ENCODE peak calls at places on chromosomes 16 and 17, in four cellular contexts. K, N, G and W are unnamed samples.
A peak's percentile ranks its signal among the peaks of the same experiment; 100 is the strongest.

GRCh38 chr17:41823141-41823524 is 10.3 kb downstream of the FKBP10 start:
- DNase-seq in K (no peak), N (no peak), G (no peak), W (no peak)

GRCh38 chr17:27354491-27355081 is 60.7 kb downstream of the WSB1 start:
- DNase-seq in N (no peak), G (peak; percentile 46), K (no peak), W (no peak)

GRCh38 chr17:42797067-42798007 is 1.2 kb downstream of the COA3 start:
- DNase-seq in K (no peak), G (peak; percentile 74), N (no peak), W (no peak)

GRCh38 chr16:49158029-49158642 is 123.5 kb downstream of the CBLN1 start:
- DNase-seq in K (peak; percentile 7), N (peak; percentile 55), G (peak; percentile 32), W (no peak)

GRCh38 chr16:69935278-69935711 is 15.8 kb upstream of the CLEC18A start:
- DNase-seq in G (no peak), N (no peak), K (no peak), W (no peak)

GRCh38 chr16:25165284-25165683 is 51.5 kb upstream of the AQP8 start:
- DNase-seq in N (no peak), G (no peak), K (no peak), W (no peak)

GRCh38 chr17:1058423-1059130 is 61.6 kb downstream of the TIMM22 start:
- DNase-seq in N (peak; percentile 71), K (peak; percentile 51), G (peak; percentile 41), W (no peak)

GRCh38 chr17:82835766-82836512 is 3.9 kb downstream of the ZNF750 start:
- DNase-seq in K (no peak), N (no peak), G (no peak), W (no peak)

GRCh38 chr16:89700649-89701424 is 668 bp downstream of the SPATA2L start:
- DNase-seq in G (peak; percentile 60), N (peak; percentile 48), K (no peak), W (no peak)

GRCh38 chr16:22369221-22369811 is 5.1 kb downstream of the CDR2 start:
- DNase-seq in G (peak; percentile 78), N (no peak), K (no peak), W (peak; percentile 59)

GRCh38 chr17:81019563-81020442 is 15.1 kb upstream of the BAIAP2 start:
- DNase-seq in N (peak; percentile 52), K (no peak), G (no peak), W (no peak)

GRCh38 chr16:56600398-56600999 is 7.9 kb upstream of the MT2A start:
- DNase-seq in G (peak; percentile 59), K (peak; percentile 55), N (peak; percentile 55), W (no peak)

GRCh38 chr16:64398795-64399194 is 723.1 kb downstream of the CDH11 start:
- DNase-seq in K (no peak), G (no peak), N (no peak), W (no peak)

GRCh38 chr17:57945999-57946797 is 9.0 kb downstream of the CUEDC1 start:
- DNase-seq in K (no peak), G (no peak), N (no peak), W (no peak)

GRCh38 chr17:22514767-22515320 is 822.5 kb downstream of the KCNJ18 start:
- DNase-seq in N (no peak), K (no peak), G (no peak), W (no peak)

GRCh38 chr17:42182927-42183734 is 2.1 kb downstream of the HCRT start:
- DNase-seq in N (peak; percentile 61), G (peak; percentile 78), K (no peak), W (no peak)

GRCh38 chr16:50196736-50197135 is 43.6 kb downstream of the TENT4B start:
- DNase-seq in K (no peak), N (no peak), G (no peak), W (no peak)

GRCh38 chr17:72456026-72456569 is 335.3 kb downstream of the SOX9 start:
- DNase-seq in K (peak; percentile 63), N (no peak), G (peak; percentile 73), W (no peak)

GRCh38 chr17:81230043-81230820 is 7.5 kb upstream of the CEP131 start:
- DNase-seq in K (no peak), N (peak; percentile 76), G (no peak), W (no peak)

GRCh38 chr16:19094542-19095365 is 19.0 kb upstream of the ITPRIPL2 start:
- DNase-seq in N (peak; percentile 21), K (peak; percentile 56), G (peak; percentile 88), W (peak; percentile 77)

GRCh38 chr16:82300374-82300936 is 130.4 kb upstream of the MPHOSPH6 start:
- DNase-seq in K (no peak), G (no peak), N (no peak), W (no peak)

GRCh38 chr16:67935402-67936123 is 1.1 kb downstream of the PSMB10 start:
- DNase-seq in G (peak; percentile 98), N (peak; percentile 98), K (peak; percentile 93), W (peak; percentile 73)

GRCh38 chr16:48547530-48547929 is 62.5 kb downstream of the N4BP1 start:
- DNase-seq in G (no peak), N (no peak), K (no peak), W (no peak)

GRCh38 chr17:9120471-9120870 is 99.2 kb downstream of the NTN1 start:
- DNase-seq in K (peak; percentile 3), G (peak; percentile 8), N (peak; percentile 25), W (no peak)

GRCh38 chr16:23232806-23233205 is 50.3 kb downstream of the SCNN1G start:
- DNase-seq in G (no peak), N (no peak), K (no peak), W (no peak)

GRCh38 chr17:12512712-12513355 is 152.9 kb upstream of the MYOCD start:
- DNase-seq in K (no peak), G (no peak), N (no peak), W (no peak)

GRCh38 chr17:6648181-6648580 is 3.2 kb downstream of the MED31 start:
- DNase-seq in N (no peak), K (no peak), G (peak; percentile 41), W (no peak)

GRCh38 chr16:82452002-82452741 is 174.6 kb upstream of the CDH13 start:
- DNase-seq in G (no peak), K (no peak), N (no peak), W (no peak)

GRCh38 chr17:614637-615546 is 99.7 kb downstream of the VPS53 start:
- DNase-seq in G (no peak), N (no peak), K (no peak), W (no peak)

GRCh38 chr17:40369923-40370322 is 5.4 kb upstream of the GJD3 start:
- DNase-seq in G (no peak), N (no peak), K (no peak), W (no peak)

GRCh38 chr17:81842725-81843504 is 8.1 kb upstream of the PPP1R27 start:
- DNase-seq in G (no peak), N (no peak), K (no peak), W (no peak)

GRCh38 chr17:74608511-74608910 is 15.0 kb downstream of the CD300E start:
- DNase-seq in N (no peak), G (no peak), K (no peak), W (no peak)

GRCh38 chr17:73271078-73271477 is 9.4 kb upstream of the CPSF4L start:
- DNase-seq in N (no peak), G (no peak), K (no peak), W (no peak)

GRCh38 chr17:75698659-75699058 is 22.6 kb upstream of the ITGB4 start:
- DNase-seq in N (no peak), G (no peak), K (no peak), W (no peak)

GRCh38 chr17:81870978-81871386 is at the start of gene ARHGDIA:
- DNase-seq in G (no peak), K (no peak), N (peak; percentile 94), W (no peak)

GRCh38 chr16:78743556-78743955 is 644.1 kb downstream of the WWOX start:
- DNase-seq in N (no peak), K (no peak), G (no peak), W (no peak)

GRCh38 chr16:49928176-49928892 is 72.4 kb upstream of the ZNF423 start:
- DNase-seq in G (no peak), N (no peak), K (no peak), W (no peak)

GRCh38 chr17:63029520-63029919 is 63.5 kb downstream of the TANC2 start:
- DNase-seq in K (no peak), G (no peak), N (no peak), W (no peak)

GRCh38 chr17:20302191-20302917 is 165.0 kb downstream of the LGALS9B start:
- DNase-seq in N (no peak), K (no peak), G (no peak), W (no peak)
- TF ChIP-seq TCF7L2 in N (no peak), K (no peak), G (no peak), W (no peak)

GRCh38 chr17:65559483-65559801 is 2.0 kb downstream of the AXIN2 start:
- DNase-seq in N (no peak), G (no peak), K (no peak), W (no peak)
- H3K4me3 ChIP-seq in N (no peak overlapping the region), G (no peak overlapping the region), K (peak overlapping the region; percentile 68), W (peak overlapping the region; percentile 57)

GRCh38 chr16:87812200-87812656 is 46.4 kb upstream of the KLHDC4 start:
- DNase-seq in G (peak; percentile 68), K (no peak), N (no peak), W (no peak)
- TF ChIP-seq CTCF in G (peak; percentile 68), K (no peak), N (peak; percentile 3), W (no peak)

DNA sequence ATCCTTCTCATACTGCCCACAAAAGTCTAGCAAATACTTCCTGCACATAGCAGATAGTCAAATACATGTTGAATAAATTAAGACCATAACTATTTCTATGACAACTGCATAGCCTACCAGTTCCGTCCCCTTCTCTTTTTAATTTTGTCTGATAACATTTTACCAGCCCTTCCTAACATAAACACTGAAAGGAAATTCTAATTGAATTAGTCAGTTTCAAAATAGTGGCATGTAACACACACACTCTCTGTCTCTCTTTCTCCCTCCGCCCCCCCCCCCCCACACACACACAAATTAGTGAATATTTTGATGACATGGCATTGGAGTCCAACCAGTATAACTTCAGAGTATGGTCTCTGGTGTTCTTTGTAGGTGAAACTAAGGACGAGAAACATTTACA is 41.8 kb downstream of the TNRC6C start:
- DNase-seq in K (no peak), N (no peak), G (no peak), W (no peak)
- TF ChIP-seq TCF7L2 in K (no peak), N (no peak), G (no peak), W (no peak)

DNA sequence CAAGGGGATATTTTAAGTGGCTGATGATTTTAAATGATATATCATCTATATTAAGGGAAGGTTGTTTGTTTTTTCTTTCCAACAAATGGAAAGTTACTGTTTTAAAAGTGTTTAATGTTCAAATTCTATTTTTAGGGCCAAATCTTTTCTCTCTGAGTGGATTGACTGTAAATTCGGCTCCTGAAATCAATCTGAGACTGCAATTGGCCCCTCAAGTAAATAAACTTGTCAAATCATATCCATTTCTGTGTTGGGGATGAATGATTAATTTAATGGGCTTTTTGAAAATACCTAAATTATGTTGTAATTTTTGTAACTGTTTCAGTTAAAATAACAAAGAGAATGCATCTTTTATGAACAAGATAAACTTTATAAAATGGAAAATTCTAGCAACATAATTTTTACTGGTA is 2.6 kb downstream of the HS3ST3A1 start:
- DNase-seq in G (no peak), N (no peak), K (no peak), W (no peak)
- H3K4me3 ChIP-seq in G (no peak overlapping the region), N (peak overlapping the region; percentile 58), K (no peak overlapping the region), W (no peak overlapping the region)

GRCh38 chr17:49616086-49616485 is 40.4 kb downstream of the NXPH3 start:
- DNase-seq in K (no peak), N (peak; percentile 30), G (no peak), W (no peak)
- TF ChIP-seq CTCF in K (peak; percentile 49), N (no peak), G (peak; percentile 11), W (peak; percentile 51)